ENCODE peak calls at places on chromosomes 11 and 22, in ten cellular contexts. F, G, U, B, Z, M, X, A, P and H are unnamed samples.

GRCh38 chr11:100550910-100551309 is 136.2 kb upstream of the ARHGAP42 start:
- DNase-seq in A (no peak), B (no peak), Z (no peak), X (no peak), F (no peak), M (no peak), U (no peak), P (no peak), G (no peak), H (no peak)

GRCh38 chr11:115613986-115614625 is 109.9 kb upstream of the CADM1 start:
- DNase-seq in F (no peak), A (no peak), P (peak), X (peak), U (no peak), B (no peak), M (no peak), G (no peak), Z (no peak), H (peak)

GRCh38 chr11:120632579-120632978 is 121.0 kb downstream of the GRIK4 start:
- DNase-seq in F (no peak), G (no peak), P (no peak), U (no peak), B (no peak), A (no peak), Z (peak), X (no peak), M (no peak), H (no peak)

GRCh38 chr11:69588270-69588669 is 52.7 kb upstream of the CCND1 start:
- DNase-seq in B (no peak), P (peak), A (no peak), G (no peak), M (no peak), U (no peak), Z (no peak), F (no peak), X (peak), H (peak)

GRCh38 chr11:13685461-13686108 is 17.1 kb downstream of the FAR1 start:
- DNase-seq in A (no peak), U (no peak), M (no peak), P (no peak), B (no peak), F (no peak), X (no peak), Z (no peak), G (no peak), H (no peak)

GRCh38 chr22:39738746-39739145 is 154.8 kb downstream of the ENTHD1 start:
- DNase-seq in F (no peak), Z (no peak), G (no peak), P (no peak), X (peak), A (no peak), B (no peak), M (no peak), U (no peak), H (peak)

GRCh38 chr11:2561283-2562180 is 116.7 kb downstream of the KCNQ1 start:
- DNase-seq in P (no peak), F (peak), G (no peak), M (no peak), X (no peak), U (peak), A (no peak), B (no peak), Z (no peak), H (no peak)

GRCh38 chr11:62923634-62924411 is 2.7 kb upstream of the CHRM1 start:
- DNase-seq in X (no peak), Z (peak), B (no peak), F (no peak), G (no peak), P (no peak), M (peak), U (no peak), A (peak), H (no peak)

GRCh38 chr11:76368497-76368896 is 12.4 kb downstream of the THAP12 start:
- DNase-seq in P (no peak), U (no peak), G (no peak), Z (no peak), A (no peak), M (no peak), F (no peak), B (no peak), X (no peak), H (no peak)

GRCh38 chr22:49953680-49954344 is 6.8 kb upstream of the PIM3 start:
- DNase-seq in A (no peak), Z (no peak), X (no peak), F (no peak), G (no peak), P (no peak), B (no peak), U (no peak), M (no peak), H (no peak)

GRCh38 chr11:132898021-132898420 is 634.3 kb downstream of the OPCML start:
- DNase-seq in B (no peak), F (no peak), X (no peak), G (no peak), Z (no peak), A (no peak), U (no peak), M (no peak), P (no peak), H (no peak)

GRCh38 chr22:19942071-19942885 is 660 bp upstream of the TXNRD2 start:
- DNase-seq in G (no peak), P (peak), B (no peak), U (no peak), A (no peak), Z (peak), F (no peak), X (no peak), M (no peak), H (peak)

GRCh38 chr11:1640076-1640946 is 10.7 kb downstream of the KRTAP5-5 start:
- DNase-seq in F (no peak), P (peak), M (no peak), Z (peak), A (peak), X (no peak), B (peak), G (peak), U (no peak), H (peak)

GRCh38 chr22:25953919-25954318 is 211.9 kb downstream of the MYO18B start:
- DNase-seq in B (no peak), G (no peak), A (no peak), Z (no peak), M (no peak), P (no peak), U (no peak), X (no peak), F (no peak), H (no peak)

GRCh38 chr11:117941163-117941707 is 12.0 kb upstream of the TMPRSS13 start:
- DNase-seq in P (no peak), G (no peak), F (no peak), M (no peak), Z (no peak), B (no peak), X (no peak), U (no peak), A (no peak), H (no peak)

GRCh38 chr22:50730013-50730891 is 7.8 kb upstream of the ACR start:
- DNase-seq in F (peak), B (no peak), M (no peak), Z (no peak), U (no peak), P (no peak), G (no peak), A (no peak), X (no peak), H (no peak)

GRCh38 chr11:45563801-45564200 is 101.6 kb downstream of the CHST1 start:
- DNase-seq in X (no peak), U (no peak), F (no peak), G (no peak), B (no peak), P (no peak), M (no peak), A (no peak), Z (no peak), H (no peak)

GRCh38 chr11:34775417-34775888 is 140.7 kb downstream of the APIP start:
- DNase-seq in B (no peak), X (no peak), F (no peak), G (no peak), M (no peak), A (no peak), Z (no peak), P (no peak), U (no peak), H (no peak)

GRCh38 chr11:58628446-58628845 is 6.0 kb downstream of the CNTF start:
- DNase-seq in Z (no peak), B (no peak), F (no peak), P (no peak), G (no peak), X (no peak), A (no peak), U (no peak), M (no peak), H (peak)

GRCh38 chr22:49239264-49240015 is 588.2 kb downstream of the BRD1 start:
- DNase-seq in P (no peak), A (peak), G (no peak), M (no peak), B (no peak), Z (no peak), U (no peak), F (no peak), X (no peak), H (no peak)

GRCh38 chr11:57379732-57380131 is 1.2 kb downstream of the PRG3 start:
- DNase-seq in G (no peak), U (no peak), M (no peak), A (peak), X (no peak), P (peak), Z (no peak), B (no peak), F (no peak), H (peak)

GRCh38 chr22:34622602-34623001 is 443.4 kb upstream of the ISX start:
- DNase-seq in F (no peak), U (no peak), G (no peak), B (no peak), Z (no peak), M (no peak), P (no peak), A (no peak), X (no peak), H (no peak)

GRCh38 chr11:72782081-72782920 is 11.5 kb downstream of the STARD10 start:
- DNase-seq in B (no peak), Z (peak), A (peak), G (no peak), F (no peak), M (no peak), U (no peak), P (no peak), X (no peak), H (no peak)

GRCh38 chr11:11534981-11535380 is 86.8 kb downstream of the GALNT18 start:
- DNase-seq in F (no peak), P (no peak), B (no peak), M (no peak), X (no peak), Z (no peak), A (no peak), U (no peak), G (no peak), H (peak)

GRCh38 chr11:104912102-104912501 is 13.8 kb upstream of the CASP12 start:
- DNase-seq in A (no peak), P (no peak), U (no peak), F (no peak), M (no peak), G (no peak), B (no peak), X (no peak), Z (no peak), H (no peak)

GRCh38 chr11:95790933-95791247 is 592 bp downstream of the CEP57 start:
- DNase-seq in B (no peak), G (peak), X (peak), Z (peak), M (peak), P (peak), F (peak), A (peak), U (peak), H (peak)

GRCh38 chr22:42263944-42264343 is 6.5 kb downstream of the TCF20 start:
- DNase-seq in M (no peak), G (no peak), B (no peak), P (no peak), Z (no peak), U (no peak), X (no peak), F (no peak), A (no peak), H (no peak)

GRCh38 chr11:10400856-10401255 is 54.2 kb upstream of the AMPD3 start:
- DNase-seq in F (no peak), X (no peak), G (no peak), P (no peak), A (no peak), B (no peak), Z (no peak), U (no peak), M (no peak), H (no peak)

GRCh38 chr11:70080763-70081162 is 2.6 kb downstream of the ANO1 start:
- DNase-seq in G (no peak), U (no peak), A (no peak), X (no peak), F (no peak), P (no peak), B (no peak), Z (no peak), M (no peak), H (no peak)

GRCh38 chr11:827146-827860 is 416 bp upstream of the CRACR2B start:
- DNase-seq in U (no peak), A (no peak), G (no peak), B (no peak), M (no peak), F (no peak), X (no peak), Z (peak), P (no peak), H (no peak)

GRCh38 chr22:32079110-32080089 is 36.3 kb downstream of the SLC5A1 start:
- DNase-seq in B (no peak), A (no peak), P (peak), X (peak), Z (no peak), F (no peak), G (no peak), M (no peak), U (no peak), H (peak)

GRCh38 chr22:39732625-39733024 is 160.9 kb downstream of the ENTHD1 start:
- DNase-seq in M (no peak), Z (no peak), P (no peak), G (no peak), F (no peak), X (no peak), A (no peak), U (no peak), B (no peak), H (no peak)

GRCh38 chr11:121067453-121067852 is 33.6 kb upstream of the TECTA start:
- DNase-seq in F (no peak), P (no peak), U (no peak), G (no peak), X (no peak), A (no peak), M (no peak), B (no peak), Z (no peak), H (no peak)

GRCh38 chr22:46596819-46597218 is 23.4 kb upstream of the GRAMD4 start:
- DNase-seq in G (no peak), X (no peak), P (no peak), U (no peak), B (no peak), Z (no peak), F (no peak), M (no peak), A (no peak), H (no peak)

GRCh38 chr11:68750197-68750987 is 928 bp downstream of the TESMIN start:
- DNase-seq in A (peak), G (no peak), P (no peak), U (no peak), X (no peak), M (peak), B (peak), Z (no peak), F (no peak), H (no peak)

GRCh38 chr11:133948711-133949110 is 8.1 kb downstream of the IGSF9B start:
- DNase-seq in U (no peak), P (no peak), X (no peak), B (no peak), A (no peak), G (no peak), M (no peak), F (no peak), Z (no peak), H (no peak)